ENCODE peak calls at places on chromosomes 7 and 10, in eight cellular contexts. O is fibroblast of mammary gland, B is lower leg skin, K is kidney epithelial cell, H is choroid plexus epithelial cell, G is fibroblast of the aortic adventitia, Y is fibroblast of pulmonary artery, X is cardiac fibroblast. P is an unnamed sample.

GRCh38 chr7:41185851-41186250 is 517.0 kb downstream of the INHBA start:
- DNase-seq in O (peak), B (no peak), K (no peak), H (no peak), G (no peak), Y (peak), X (no peak), P (peak)

GRCh38 chr7:16804674-16805439 is at the start of gene AGR2:
- DNase-seq in O (no peak), B (peak), K (no peak), H (no peak), G (no peak), Y (no peak), X (no peak), P (no peak)

GRCh38 chr7:20534543-20534942 is 80.9 kb upstream of the ABCB5 start:
- DNase-seq in O (no peak), B (no peak), K (no peak), H (no peak), G (no peak), Y (no peak), X (no peak), P (no peak)

GRCh38 chr10:102241444-102242117 is at the start of gene PITX3:
- DNase-seq in O (peak), B (peak), K (peak), H (peak), G (peak), Y (peak), X (peak), P (peak)

GRCh38 chr10:30559118-30559684 is 70.4 kb downstream of the LYZL2 start:
- DNase-seq in O (no peak), B (no peak), K (no peak), H (no peak), G (no peak), Y (no peak), X (no peak), P (no peak)

GRCh38 chr10:99843310-99843709 is 60.9 kb downstream of the ABCC2 start:
- DNase-seq in O (peak), B (no peak), K (no peak), H (no peak), G (peak), Y (no peak), X (no peak), P (no peak)

GRCh38 chr7:70838292-70838907 is 293.5 kb upstream of the GALNT17 start:
- DNase-seq in O (no peak), B (no peak), K (no peak), H (no peak), G (no peak), Y (no peak), X (no peak), P (no peak)

GRCh38 chr10:124000792-124001201 is 92.6 kb downstream of the CHST15 start:
- DNase-seq in O (peak), B (no peak), K (no peak), H (no peak), G (peak), Y (no peak), X (peak), P (peak)

GRCh38 chr7:98870071-98870651 is 347 bp upstream of the TMEM130 start:
- DNase-seq in O (peak), B (no peak), K (no peak), H (peak), G (peak), Y (peak), X (peak), P (peak)

GRCh38 chr7:1533569-1534329 is 3.2 kb downstream of the MAFK start:
- DNase-seq in O (peak), B (no peak), K (peak), H (peak), G (peak), Y (peak), X (peak), P (peak)

GRCh38 chr10:58475322-58476277 is 37.1 kb upstream of the BICC1 start:
- DNase-seq in O (peak), B (no peak), K (no peak), H (peak), G (peak), Y (peak), X (peak), P (peak)

GRCh38 chr10:58477122-58477521 is 35.5 kb upstream of the BICC1 start:
- DNase-seq in O (peak), B (no peak), K (no peak), H (peak), G (peak), Y (peak), X (peak), P (peak)

GRCh38 chr10:58479016-58479415 is 33.7 kb upstream of the BICC1 start:
- DNase-seq in O (no peak), B (no peak), K (no peak), H (no peak), G (no peak), Y (no peak), X (no peak), P (no peak)

GRCh38 chr10:58480321-58480720 is 32.4 kb upstream of the BICC1 start:
- DNase-seq in O (no peak), B (no peak), K (no peak), H (no peak), G (no peak), Y (no peak), X (no peak), P (no peak)

DNA sequence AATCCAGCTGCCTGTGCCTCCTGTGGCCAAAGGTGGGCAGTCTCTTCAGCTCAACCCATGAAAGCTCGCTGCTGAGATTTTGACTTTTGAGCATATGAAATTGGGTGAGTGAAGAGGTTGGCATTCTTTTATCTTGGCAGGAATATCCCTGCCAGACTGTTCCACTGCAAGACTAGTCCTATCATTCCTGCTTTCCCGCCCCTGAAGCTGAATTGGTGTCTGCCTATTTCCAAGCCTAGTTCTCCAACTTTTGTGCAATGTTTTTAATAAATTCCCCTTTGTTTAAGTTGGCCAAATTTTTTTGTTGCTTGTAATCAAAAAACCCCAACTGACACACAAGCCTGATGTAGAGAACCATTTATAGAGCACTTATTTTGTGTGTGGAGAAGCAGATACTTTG is 34.8 kb upstream of the BICC1 start:
- DNase-seq in O (no peak), B (no peak), K (no peak), H (no peak), G (peak), Y (no peak), X (peak), P (no peak)
- TF ChIP-seq CTCF in O (no peak), B (no peak), K (no peak), H (peak), G (peak), Y (peak), X (no peak), P (no peak)

GRCh38 chr10:8044908-8045727 is 9.4 kb upstream of the GATA3 start:
- DNase-seq in O (no peak), B (no peak), K (no peak), H (no peak), G (no peak), Y (no peak), X (no peak), P (no peak)
- H3K4me3 ChIP-seq in O (peak), B (no peak), K (peak), H (no peak), G (peak), Y (peak), X (peak), P (no peak)

DNA sequence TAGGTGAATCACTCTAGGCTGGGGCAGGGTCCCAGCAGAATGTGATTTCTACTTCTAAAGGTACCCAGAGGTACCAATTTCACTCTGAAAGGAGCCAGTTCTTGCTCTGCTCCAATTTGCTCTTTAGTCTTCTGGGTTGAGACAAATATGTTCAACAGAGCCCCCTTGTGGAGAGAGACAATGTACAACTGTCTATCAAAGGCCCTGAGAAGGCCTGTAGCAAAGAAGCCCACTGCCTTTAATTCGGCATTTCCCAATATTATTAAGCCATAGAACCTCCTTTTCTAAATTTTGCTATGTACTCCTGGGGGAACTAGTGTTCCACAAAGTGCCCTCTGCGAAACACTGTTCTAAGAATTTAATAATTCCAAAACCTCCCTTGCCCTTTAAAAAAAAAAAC is 161.0 kb upstream of the BMPER start:
- DNase-seq in O (peak), B (no peak), K (no peak), H (peak), G (no peak), Y (peak), X (peak), P (no peak)
- TF ChIP-seq CTCF in O (no peak), B (no peak), K (peak), H (peak), G (no peak), Y (peak), X (peak), P (no peak)

GRCh38 chr10:27413831-27414348 is 90.2 kb upstream of the RAB18 start:
- DNase-seq in O (no peak), B (no peak), K (no peak), H (no peak), G (no peak), Y (no peak), X (no peak), P (no peak)
- H3K4me3 ChIP-seq in O (no peak), B (no peak), K (no peak), H (no peak), G (no peak), Y (no peak), X (no peak), P (no peak)

GRCh38 chr7:97064020-97064419 is 39.4 kb upstream of the DLX5 start:
- DNase-seq in O (no peak), B (no peak), K (no peak), H (no peak), G (no peak), Y (no peak), X (no peak), P (no peak)

DNA sequence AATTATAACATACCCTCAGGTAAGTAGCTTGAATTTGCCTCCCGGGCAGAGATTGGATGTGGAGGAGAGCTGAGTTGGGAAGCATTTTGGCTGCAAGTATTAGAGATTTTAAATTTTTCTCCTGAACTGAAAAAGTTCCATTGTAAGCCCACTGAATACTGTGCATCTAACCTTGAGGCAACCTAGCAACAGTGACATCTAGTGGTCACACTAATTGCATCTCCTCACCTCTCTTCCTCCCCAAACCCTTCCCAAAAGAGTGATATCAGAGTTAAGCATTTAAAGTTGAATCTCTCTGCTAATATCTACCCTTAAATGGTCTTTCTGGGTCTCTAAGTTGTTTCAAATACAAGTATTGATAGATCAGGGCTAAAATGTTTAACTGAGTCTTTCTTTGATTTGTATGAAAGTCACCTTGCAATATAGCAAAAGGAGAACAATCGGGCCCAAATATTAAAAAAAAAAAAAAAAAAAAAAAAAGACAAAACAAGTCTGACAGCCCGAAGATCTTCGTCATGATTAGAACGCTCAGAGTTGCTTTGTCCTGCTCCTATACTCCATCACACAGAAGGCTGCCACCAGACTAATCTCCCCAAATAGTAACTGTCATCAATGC is 40.4 kb upstream of the DLX5 start:
- DNase-seq in O (peak), B (no peak), K (peak), H (peak), G (peak), Y (peak), X (peak), P (peak)
- TF ChIP-seq CTCF in O (peak), B (no peak), K (peak), H (peak), G (peak), Y (peak), X (peak), P (peak)

P was measured in foreskin fibroblast.